ENCODE peak calls at places on chromosomes 16 and 17, in four cellular contexts. One of them, this sample, is unnamed.

GRCh38 chr16:2841606-2842339 is 11.7 kb downstream of the ZG16B start:
- DNase-seq in H9: no peak
- DNase-seq in H1: no peak
- DNase-seq in IMR-90: no peak
- DNase-seq in this sample: no peak

GRCh38 chr16:48276102-48276501 is 28.8 kb upstream of the ABCC11 start:
- DNase-seq in IMR-90: peak
- DNase-seq in H9: no peak
- DNase-seq in H1: no peak
- DNase-seq in this sample: peak

GRCh38 chr16:379183-379960 is 2.4 kb downstream of the PGAP6 start:
- DNase-seq in H9: peak
- DNase-seq in IMR-90: no peak
- DNase-seq in H1: peak
- DNase-seq in this sample: peak

GRCh38 chr16:56611281-56611833 is 3.0 kb downstream of the MT2A start:
- DNase-seq in H1: no peak
- DNase-seq in H9: no peak
- DNase-seq in IMR-90: peak
- DNase-seq in this sample: no peak

GRCh38 chr16:86210403-86211193 is 299.7 kb upstream of the FOXF1 start:
- DNase-seq in H9: no peak
- DNase-seq in IMR-90: no peak
- DNase-seq in H1: no peak
- DNase-seq in this sample: no peak

GRCh38 chr17:35915153-35915969 is 15.2 kb downstream of the RDM1 start:
- DNase-seq in H1: no peak
- DNase-seq in IMR-90: no peak
- DNase-seq in H9: no peak
- DNase-seq in this sample: peak

GRCh38 chr17:68054296-68054900 is 18.9 kb downstream of the KPNA2 start:
- DNase-seq in IMR-90: peak
- DNase-seq in H1: no peak
- DNase-seq in H9: no peak
- DNase-seq in this sample: no peak

GRCh38 chr17:19424934-19425868 is 14.2 kb downstream of the RNF112 start:
- DNase-seq in H9: no peak
- DNase-seq in IMR-90: peak
- DNase-seq in H1: no peak
- DNase-seq in this sample: no peak

GRCh38 chr16:66263973-66264310 is 102.5 kb upstream of the CDH5 start:
- DNase-seq in IMR-90: no peak
- DNase-seq in H9: no peak
- DNase-seq in H1: no peak
- DNase-seq in this sample: no peak

GRCh38 chr17:12254460-12254859 is 233.8 kb downstream of the MAP2K4 start:
- DNase-seq in H1: no peak
- DNase-seq in H9: no peak
- DNase-seq in IMR-90: no peak
- DNase-seq in this sample: no peak

GRCh38 chr17:8041980-8042379 is 3.1 kb downstream of the ALOX15B start:
- DNase-seq in IMR-90: no peak
- DNase-seq in H1: no peak
- DNase-seq in H9: no peak
- DNase-seq in this sample: no peak

GRCh38 chr17:75155191-75155601 is 884 bp upstream of the JPT1 start:
- DNase-seq in H9: peak
- DNase-seq in H1: no peak
- DNase-seq in IMR-90: no peak
- DNase-seq in this sample: peak

GRCh38 chr17:81608082-81608481 is 28.8 kb downstream of the NPLOC4 start:
- DNase-seq in H1: no peak
- DNase-seq in H9: no peak
- DNase-seq in IMR-90: peak
- DNase-seq in this sample: no peak

GRCh38 chr17:42287305-42288077 is 807 bp upstream of the STAT5A start:
- DNase-seq in IMR-90: no peak
- DNase-seq in H1: no peak
- DNase-seq in H9: peak
- DNase-seq in this sample: no peak

GRCh38 chr17:55726440-55726839 is 3.8 kb upstream of the TMEM100 start:
- DNase-seq in H1: no peak
- DNase-seq in IMR-90: peak
- DNase-seq in H9: no peak
- DNase-seq in this sample: no peak

GRCh38 chr16:48165961-48166578 is 10.3 kb upstream of the ABCC12 start:
- DNase-seq in H1: no peak
- DNase-seq in H9: no peak
- DNase-seq in IMR-90: peak
- DNase-seq in this sample: peak

GRCh38 chr16:20906225-20906870 is 5.8 kb downstream of the LYRM1 start:
- DNase-seq in H9: no peak
- DNase-seq in H1: no peak
- DNase-seq in IMR-90: peak
- DNase-seq in this sample: no peak

GRCh38 chr17:57585341-57586098 is 159.6 kb downstream of the CCDC182 start:
- DNase-seq in IMR-90: no peak
- DNase-seq in H9: no peak
- DNase-seq in H1: no peak
- DNase-seq in this sample: no peak

GRCh38 chr16:1895068-1895467 is 23.1 kb upstream of the MEIOB start:
- DNase-seq in H9: no peak
- DNase-seq in H1: no peak
- DNase-seq in IMR-90: no peak
- DNase-seq in this sample: no peak

GRCh38 chr17:31631759-31632158 is 227.3 kb downstream of the COPRS start:
- DNase-seq in H9: no peak
- DNase-seq in H1: no peak
- DNase-seq in IMR-90: no peak
- DNase-seq in this sample: no peak
- H4K5ac ChIP-seq in H9: no peak
- H4K5ac ChIP-seq in H1: no peak
- H4K5ac ChIP-seq in IMR-90: peak
- H4K5ac ChIP-seq in this sample: no peak

GRCh38 chr17:79400989-79401703 is 209.7 kb downstream of the RBFOX3 start:
- DNase-seq in H1: peak
- DNase-seq in IMR-90: peak
- DNase-seq in H9: peak
- DNase-seq in this sample: peak
- H2BK120ac ChIP-seq in H1: no peak
- H2BK120ac ChIP-seq in IMR-90: no peak
- H2BK120ac ChIP-seq in H9: no peak
- H2BK120ac ChIP-seq in this sample: no peak

DNA sequence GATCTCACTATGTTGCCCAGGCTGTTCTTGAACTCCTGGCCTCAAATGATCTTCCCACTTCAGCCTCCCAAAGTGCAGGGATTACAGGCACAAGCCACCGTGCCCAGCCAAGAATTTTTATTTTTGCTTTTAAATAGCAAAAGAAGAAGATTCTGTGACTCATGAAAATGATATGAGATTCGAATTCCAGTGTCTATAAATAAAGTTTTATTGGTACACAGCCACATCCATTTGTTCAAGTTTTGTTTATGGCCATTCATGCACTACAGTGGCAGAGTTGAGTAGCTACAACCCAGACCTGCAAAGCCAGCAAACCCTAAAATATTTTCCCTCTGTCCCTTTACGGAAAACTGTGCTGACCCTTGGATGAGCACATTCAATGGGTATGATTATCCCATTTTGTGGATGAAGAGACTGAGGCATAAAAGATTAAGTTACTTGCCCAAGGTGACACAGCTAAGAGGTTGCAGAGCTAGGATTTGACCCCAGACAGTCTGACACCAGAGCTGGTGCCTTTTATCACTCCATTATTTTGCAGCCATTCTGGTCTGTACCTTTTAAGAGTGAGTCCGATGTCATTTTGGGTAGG is 34.2 kb downstream of the SCNN1G start:
- DNase-seq in H9: no peak
- DNase-seq in H1: no peak
- DNase-seq in IMR-90: no peak
- DNase-seq in this sample: no peak
- H4K5ac ChIP-seq in H9: no peak
- H4K5ac ChIP-seq in H1: no peak
- H4K5ac ChIP-seq in IMR-90: no peak
- H4K5ac ChIP-seq in this sample: no peak

GRCh38 chr17:50955667-50956120 is 89.5 kb upstream of the TOB1 start:
- DNase-seq in IMR-90: no peak
- DNase-seq in H9: no peak
- DNase-seq in H1: no peak
- DNase-seq in this sample: no peak

GRCh38 chr17:50955160-50955559 is 89.0 kb upstream of the TOB1 start:
- DNase-seq in H9: peak
- DNase-seq in H1: no peak
- DNase-seq in IMR-90: no peak
- DNase-seq in this sample: no peak

GRCh38 chr17:50953518-50953830 is 87.3 kb upstream of the TOB1 start:
- DNase-seq in IMR-90: no peak
- DNase-seq in H1: no peak
- DNase-seq in H9: no peak
- DNase-seq in this sample: no peak

GRCh38 chr17:50953831-50954601 is 87.9 kb upstream of the TOB1 start:
- DNase-seq in H9: peak
- DNase-seq in H1: no peak
- DNase-seq in IMR-90: peak
- DNase-seq in this sample: peak

GRCh38 chr17:50954641-50955121 is 88.5 kb upstream of the TOB1 start:
- DNase-seq in H1: no peak
- DNase-seq in H9: no peak
- DNase-seq in IMR-90: no peak
- DNase-seq in this sample: no peak
- H2BK120ac ChIP-seq in H1: peak
- H2BK120ac ChIP-seq in H9: no peak
- H2BK120ac ChIP-seq in IMR-90: peak
- H2BK120ac ChIP-seq in this sample: no peak

DNA sequence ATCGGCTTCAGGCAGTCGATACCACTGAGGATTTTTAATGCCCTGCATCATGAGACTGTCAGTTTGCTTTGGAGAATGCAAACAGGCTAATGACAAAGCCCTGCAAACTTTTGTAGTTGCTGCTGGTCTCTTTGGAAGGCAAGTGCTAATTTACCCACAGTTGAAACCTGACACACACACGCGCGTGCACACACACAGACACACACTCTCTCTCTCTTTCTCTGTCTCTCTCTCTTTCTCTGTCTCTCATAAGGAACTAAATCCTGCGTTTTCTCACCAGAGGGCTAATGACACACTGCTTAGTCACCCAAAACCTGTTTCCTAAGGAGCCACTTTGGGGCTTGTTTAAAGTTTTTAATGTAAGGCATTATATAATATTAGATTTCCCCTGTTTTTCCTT is 110.9 kb downstream of the WWOX start:
- DNase-seq in H9: no peak
- DNase-seq in IMR-90: peak
- DNase-seq in H1: no peak
- DNase-seq in this sample: peak
- H4K5ac ChIP-seq in H9: no peak
- H4K5ac ChIP-seq in IMR-90: no peak
- H4K5ac ChIP-seq in H1: no peak
- H4K5ac ChIP-seq in this sample: no peak

GRCh38 chr17:49977463-49978389 is 8.7 kb downstream of the DLX4 start:
- DNase-seq in H9: peak
- DNase-seq in IMR-90: no peak
- DNase-seq in H1: no peak
- DNase-seq in this sample: peak

GRCh38 chr17:49976828-49977202 is 7.8 kb downstream of the DLX4 start:
- DNase-seq in IMR-90: no peak
- DNase-seq in H1: no peak
- DNase-seq in H9: no peak
- DNase-seq in this sample: no peak

GRCh38 chr17:49978501-49978900 is 9.5 kb downstream of the DLX4 start:
- DNase-seq in H1: no peak
- DNase-seq in IMR-90: no peak
- DNase-seq in H9: no peak
- DNase-seq in this sample: no peak

GRCh38 chr17:49980703-49981197 is 11.8 kb downstream of the DLX4 start:
- DNase-seq in IMR-90: no peak
- DNase-seq in H9: peak
- DNase-seq in H1: peak
- DNase-seq in this sample: peak

GRCh38 chr17:49979748-49980479 is 10.9 kb downstream of the DLX4 start:
- DNase-seq in H9: no peak
- DNase-seq in H1: no peak
- DNase-seq in IMR-90: no peak
- DNase-seq in this sample: no peak
- H2BK120ac ChIP-seq in H9: no peak
- H2BK120ac ChIP-seq in H1: no peak
- H2BK120ac ChIP-seq in IMR-90: no peak
- H2BK120ac ChIP-seq in this sample: no peak